ENCODE peak calls at places on chromosomes 7 and 10, in seven cellular contexts. K is right lobe of liver; C is PC-3; W is SW480; P is stimulated activated effector memory CD8-positive, alpha-beta T cell treated with anti-CD3 and anti-CD28 coated beads, Interleukin-12 subunit alpha, Interleukin-12 subunit beta, amount 100 ng/mL, for 72 hours; R is IMR-90; A is GM06990. Q is an unnamed sample.

GRCh38 chr7:41592226-41592625 is 110.7 kb downstream of the INHBA start:
- DNase-seq in K (no peak), C (no peak), W (no peak), P (no peak), R (no peak), A (no peak), Q (no peak)

GRCh38 chr7:26655761-26656160 is 208.6 kb downstream of the SKAP2 start:
- DNase-seq in K (no peak), C (no peak), W (no peak), P (no peak), R (no peak), A (no peak), Q (no peak)

GRCh38 chr10:72311667-72312066 is 37.9 kb downstream of the DDIT4 start:
- DNase-seq in K (no peak), C (no peak), W (no peak), P (no peak), R (no peak), A (no peak), Q (no peak)

GRCh38 chr10:125424191-125424847 is 258.6 kb downstream of the TEX36 start:
- DNase-seq in K (no peak), C (no peak), W (no peak), P (no peak), R (no peak), A (no peak), Q (no peak)

GRCh38 chr10:50440489-50440888 is 183.3 kb downstream of the SGMS1 start:
- DNase-seq in K (no peak), C (no peak), W (no peak), P (no peak), R (no peak), A (no peak), Q (no peak)

GRCh38 chr10:130470286-130470685 is 334.1 kb downstream of the GLRX3 start:
- DNase-seq in K (no peak), C (no peak), W (no peak), P (no peak), R (no peak), A (no peak), Q (no peak)

GRCh38 chr10:100349087-100349486 is 2.1 kb downstream of the SCD start:
- DNase-seq in K (no peak), C (no peak), W (no peak), P (no peak), R (no peak), A (no peak), Q (no peak)

GRCh38 chr7:107690611-107691010 is 30.0 kb downstream of the SLC26A4 start:
- DNase-seq in K (no peak), C (no peak), W (no peak), P (no peak), R (peak; percentile 19), A (no peak), Q (no peak)

GRCh38 chr10:131697461-131698128 is 203.2 kb upstream of the PPP2R2D start:
- DNase-seq in K (no peak), C (no peak), W (peak; percentile 4), P (no peak), R (no peak), A (no peak), Q (no peak)

GRCh38 chr10:27542812-27543211 is 38.7 kb downstream of the RAB18 start:
- DNase-seq in K (no peak), C (no peak), W (no peak), P (no peak), R (peak; percentile 68), A (no peak), Q (no peak)

GRCh38 chr7:31642681-31643115 is 44.3 kb upstream of the PPP1R17 start:
- DNase-seq in K (no peak), C (no peak), W (no peak), P (no peak), R (no peak), A (no peak), Q (no peak)

GRCh38 chr10:90193240-90193985 is 492.0 kb downstream of the KIF20B start:
- DNase-seq in K (no peak), C (peak; percentile 41), W (no peak), P (no peak), R (peak; percentile 43), A (no peak), Q (no peak)

GRCh38 chr7:157528785-157529341 is 192.1 kb downstream of the DNAJB6 start:
- DNase-seq in K (no peak), C (no peak), W (no peak), P (no peak), R (no peak), A (no peak), Q (no peak)

GRCh38 chr10:22325948-22326702 is 5.2 kb downstream of the BMI1 start:
- DNase-seq in K (no peak), C (peak; percentile 7), W (peak; percentile 7), P (no peak), R (peak; percentile 32), A (no peak), Q (peak; percentile 39)

GRCh38 chr10:101388671-101389276 is 34.8 kb downstream of the BTRC start:
- DNase-seq in K (no peak), C (no peak), W (no peak), P (no peak), R (no peak), A (no peak), Q (no peak)

GRCh38 chr10:24616536-24616935 is 107.2 kb downstream of the ARHGAP21 start:
- DNase-seq in K (no peak), C (peak; percentile 59), W (no peak), P (no peak), R (peak; percentile 43), A (no peak), Q (no peak)

GRCh38 chr10:43194266-43194665 is 56.0 kb downstream of the CSGALNACT2 start:
- DNase-seq in K (no peak), C (no peak), W (no peak), P (no peak), R (no peak), A (no peak), Q (no peak)

GRCh38 chr10:42872865-42873435 is 90.4 kb downstream of the BMS1 start:
- DNase-seq in K (no peak), C (no peak), W (no peak), P (peak; percentile 22), R (no peak), A (no peak), Q (no peak)